ENCODE peak calls at places on chromosomes 5 and 9, in six cellular contexts. One of them, this sample, is unnamed.

GRCh38 chr9:68983008-68983411 is 30.9 kb downstream of the PRKACG start:
- DNase-seq in NCI-H748 treated with DMSO at 0.1 percent for 48 hours: no peak
- DNase-seq in NCI-H2081: no peak
- DNase-seq in activated CD8-positive, alpha-beta memory T cell treated with anti-CD3 and anti-CD28 coated beads for 1 hour: no peak
- DNase-seq in fibroblast of villous mesenchyme: no peak
- DNase-seq in M059J: no peak
- DNase-seq in this sample: no peak

GRCh38 chr9:131420913-131421312 is 27.0 kb downstream of the PRRC2B start:
- DNase-seq in activated CD8-positive, alpha-beta memory T cell treated with anti-CD3 and anti-CD28 coated beads for 1 hour: no peak
- DNase-seq in fibroblast of villous mesenchyme: peak; percentile 79
- DNase-seq in M059J: peak; percentile 58
- DNase-seq in NCI-H748 treated with DMSO at 0.1 percent for 48 hours: no peak
- DNase-seq in NCI-H2081: no peak
- DNase-seq in this sample: peak; percentile 66

GRCh38 chr9:73880101-73880500 is 617.0 kb upstream of the RORB start:
- DNase-seq in M059J: no peak
- DNase-seq in NCI-H748 treated with DMSO at 0.1 percent for 48 hours: no peak
- DNase-seq in fibroblast of villous mesenchyme: no peak
- DNase-seq in activated CD8-positive, alpha-beta memory T cell treated with anti-CD3 and anti-CD28 coated beads for 1 hour: no peak
- DNase-seq in NCI-H2081: no peak
- DNase-seq in this sample: no peak

GRCh38 chr5:95644351-95645042 is 2.1 kb upstream of the RFESD start:
- DNase-seq in activated CD8-positive, alpha-beta memory T cell treated with anti-CD3 and anti-CD28 coated beads for 1 hour: no peak
- DNase-seq in M059J: peak; percentile 72
- DNase-seq in NCI-H748 treated with DMSO at 0.1 percent for 48 hours: peak; percentile 49
- DNase-seq in NCI-H2081: peak; percentile 34
- DNase-seq in fibroblast of villous mesenchyme: peak; percentile 73
- DNase-seq in this sample: peak; percentile 36

GRCh38 chr9:131781069-131781468 is 41.2 kb upstream of the RAPGEF1 start:
- DNase-seq in activated CD8-positive, alpha-beta memory T cell treated with anti-CD3 and anti-CD28 coated beads for 1 hour: no peak
- DNase-seq in M059J: peak; percentile 30
- DNase-seq in NCI-H2081: no peak
- DNase-seq in fibroblast of villous mesenchyme: no peak
- DNase-seq in NCI-H748 treated with DMSO at 0.1 percent for 48 hours: no peak
- DNase-seq in this sample: no peak

GRCh38 chr5:35198096-35198495 is 32.2 kb downstream of the PRLR start:
- DNase-seq in fibroblast of villous mesenchyme: peak; percentile 69
- DNase-seq in M059J: peak; percentile 91
- DNase-seq in activated CD8-positive, alpha-beta memory T cell treated with anti-CD3 and anti-CD28 coated beads for 1 hour: no peak
- DNase-seq in NCI-H748 treated with DMSO at 0.1 percent for 48 hours: peak; percentile 64
- DNase-seq in NCI-H2081: peak; percentile 13
- DNase-seq in this sample: no peak

GRCh38 chr9:129619787-129620668 is 873 bp downstream of the C9orf50 start:
- DNase-seq in fibroblast of villous mesenchyme: no peak
- DNase-seq in NCI-H2081: no peak
- DNase-seq in M059J: peak; percentile 49
- DNase-seq in NCI-H748 treated with DMSO at 0.1 percent for 48 hours: no peak
- DNase-seq in activated CD8-positive, alpha-beta memory T cell treated with anti-CD3 and anti-CD28 coated beads for 1 hour: no peak
- DNase-seq in this sample: no peak

GRCh38 chr5:61631438-61631941 is 299.4 kb downstream of the ZSWIM6 start:
- DNase-seq in activated CD8-positive, alpha-beta memory T cell treated with anti-CD3 and anti-CD28 coated beads for 1 hour: no peak
- DNase-seq in NCI-H2081: no peak
- DNase-seq in NCI-H748 treated with DMSO at 0.1 percent for 48 hours: no peak
- DNase-seq in fibroblast of villous mesenchyme: no peak
- DNase-seq in M059J: no peak
- DNase-seq in this sample: peak; percentile 42

GRCh38 chr5:159581502-159582249 is 251.4 kb upstream of the IL12B start:
- DNase-seq in activated CD8-positive, alpha-beta memory T cell treated with anti-CD3 and anti-CD28 coated beads for 1 hour: no peak
- DNase-seq in NCI-H2081: peak; percentile 21
- DNase-seq in NCI-H748 treated with DMSO at 0.1 percent for 48 hours: no peak
- DNase-seq in M059J: peak; percentile 99
- DNase-seq in fibroblast of villous mesenchyme: peak; percentile 3
- DNase-seq in this sample: no peak

GRCh38 chr5:164048527-164048926 is 543.1 kb downstream of the MAT2B start:
- DNase-seq in fibroblast of villous mesenchyme: no peak
- DNase-seq in NCI-H748 treated with DMSO at 0.1 percent for 48 hours: peak; percentile 13
- DNase-seq in NCI-H2081: no peak
- DNase-seq in activated CD8-positive, alpha-beta memory T cell treated with anti-CD3 and anti-CD28 coated beads for 1 hour: no peak
- DNase-seq in M059J: no peak
- DNase-seq in this sample: no peak

GRCh38 chr5:115432691-115433090 is 111.9 kb downstream of the FEM1C start:
- DNase-seq in M059J: peak; percentile 83
- DNase-seq in activated CD8-positive, alpha-beta memory T cell treated with anti-CD3 and anti-CD28 coated beads for 1 hour: no peak
- DNase-seq in NCI-H2081: no peak
- DNase-seq in fibroblast of villous mesenchyme: peak; percentile 65
- DNase-seq in NCI-H748 treated with DMSO at 0.1 percent for 48 hours: peak; percentile 73
- DNase-seq in this sample: peak; percentile 19

GRCh38 chr5:137609122-137609521 is 110.0 kb upstream of the SPOCK1 start:
- DNase-seq in fibroblast of villous mesenchyme: peak; percentile 19
- DNase-seq in NCI-H2081: no peak
- DNase-seq in activated CD8-positive, alpha-beta memory T cell treated with anti-CD3 and anti-CD28 coated beads for 1 hour: no peak
- DNase-seq in M059J: peak; percentile 69
- DNase-seq in NCI-H748 treated with DMSO at 0.1 percent for 48 hours: no peak
- DNase-seq in this sample: no peak

GRCh38 chr5:4570047-4571015 is 569.8 kb upstream of the ADAMTS16 start:
- DNase-seq in M059J: peak; percentile 80
- DNase-seq in activated CD8-positive, alpha-beta memory T cell treated with anti-CD3 and anti-CD28 coated beads for 1 hour: no peak
- DNase-seq in NCI-H2081: no peak
- DNase-seq in NCI-H748 treated with DMSO at 0.1 percent for 48 hours: no peak
- DNase-seq in fibroblast of villous mesenchyme: no peak
- DNase-seq in this sample: no peak

GRCh38 chr5:42944989-42945388 is 95.1 kb downstream of the ANXA2R start:
- DNase-seq in M059J: peak; percentile 94
- DNase-seq in activated CD8-positive, alpha-beta memory T cell treated with anti-CD3 and anti-CD28 coated beads for 1 hour: no peak
- DNase-seq in NCI-H748 treated with DMSO at 0.1 percent for 48 hours: no peak
- DNase-seq in NCI-H2081: no peak
- DNase-seq in fibroblast of villous mesenchyme: peak; percentile 88
- DNase-seq in this sample: no peak

GRCh38 chr5:33854733-33855151 is 37.0 kb downstream of the ADAMTS12 start:
- DNase-seq in M059J: peak; percentile 96
- DNase-seq in NCI-H2081: no peak
- DNase-seq in activated CD8-positive, alpha-beta memory T cell treated with anti-CD3 and anti-CD28 coated beads for 1 hour: no peak
- DNase-seq in fibroblast of villous mesenchyme: peak; percentile 74
- DNase-seq in NCI-H748 treated with DMSO at 0.1 percent for 48 hours: no peak
- DNase-seq in this sample: no peak

GRCh38 chr5:170302729-170303501 is 5.3 kb upstream of the LCP2 start:
- DNase-seq in activated CD8-positive, alpha-beta memory T cell treated with anti-CD3 and anti-CD28 coated beads for 1 hour: no peak
- DNase-seq in NCI-H748 treated with DMSO at 0.1 percent for 48 hours: no peak
- DNase-seq in NCI-H2081: no peak
- DNase-seq in fibroblast of villous mesenchyme: no peak
- DNase-seq in M059J: no peak
- DNase-seq in this sample: no peak

GRCh38 chr5:90528704-90529233 is 615 bp downstream of the LYSMD3 start:
- DNase-seq in fibroblast of villous mesenchyme: peak; percentile 57
- DNase-seq in NCI-H2081: no peak
- DNase-seq in NCI-H748 treated with DMSO at 0.1 percent for 48 hours: no peak
- DNase-seq in activated CD8-positive, alpha-beta memory T cell treated with anti-CD3 and anti-CD28 coated beads for 1 hour: no peak
- DNase-seq in M059J: peak; percentile 24
- DNase-seq in this sample: no peak

GRCh38 chr5:139747583-139748504 is 47.8 kb upstream of the PSD2 start:
- DNase-seq in activated CD8-positive, alpha-beta memory T cell treated with anti-CD3 and anti-CD28 coated beads for 1 hour: no peak
- DNase-seq in fibroblast of villous mesenchyme: peak; percentile 52
- DNase-seq in NCI-H2081: no peak
- DNase-seq in NCI-H748 treated with DMSO at 0.1 percent for 48 hours: peak; percentile 21
- DNase-seq in M059J: peak; percentile 42
- DNase-seq in this sample: peak; percentile 12

GRCh38 chr9:96877269-96877668 is 23.0 kb upstream of the ZNF782 start:
- DNase-seq in NCI-H748 treated with DMSO at 0.1 percent for 48 hours: no peak
- DNase-seq in activated CD8-positive, alpha-beta memory T cell treated with anti-CD3 and anti-CD28 coated beads for 1 hour: no peak
- DNase-seq in fibroblast of villous mesenchyme: no peak
- DNase-seq in M059J: no peak
- DNase-seq in NCI-H2081: no peak
- DNase-seq in this sample: no peak

GRCh38 chr9:115209601-115210306 is 91.8 kb upstream of the TNC start:
- DNase-seq in NCI-H748 treated with DMSO at 0.1 percent for 48 hours: no peak
- DNase-seq in fibroblast of villous mesenchyme: no peak
- DNase-seq in M059J: peak; percentile 87
- DNase-seq in NCI-H2081: no peak
- DNase-seq in activated CD8-positive, alpha-beta memory T cell treated with anti-CD3 and anti-CD28 coated beads for 1 hour: no peak
- DNase-seq in this sample: no peak

GRCh38 chr9:20321683-20322082 is 300.6 kb downstream of the MLLT3 start:
- DNase-seq in activated CD8-positive, alpha-beta memory T cell treated with anti-CD3 and anti-CD28 coated beads for 1 hour: no peak
- DNase-seq in fibroblast of villous mesenchyme: no peak
- DNase-seq in NCI-H748 treated with DMSO at 0.1 percent for 48 hours: no peak
- DNase-seq in M059J: peak; percentile 18
- DNase-seq in NCI-H2081: peak; percentile 4
- DNase-seq in this sample: peak; percentile 86

GRCh38 chr9:102862478-102862877 is 132.7 kb upstream of the CYLC2 start:
- DNase-seq in NCI-H748 treated with DMSO at 0.1 percent for 48 hours: no peak
- DNase-seq in M059J: no peak
- DNase-seq in activated CD8-positive, alpha-beta memory T cell treated with anti-CD3 and anti-CD28 coated beads for 1 hour: no peak
- DNase-seq in NCI-H2081: no peak
- DNase-seq in fibroblast of villous mesenchyme: no peak
- DNase-seq in this sample: no peak

GRCh38 chr9:137763271-137763955 is 114.2 kb upstream of the CACNA1B start:
- DNase-seq in NCI-H748 treated with DMSO at 0.1 percent for 48 hours: no peak
- DNase-seq in NCI-H2081: no peak
- DNase-seq in fibroblast of villous mesenchyme: no peak
- DNase-seq in M059J: no peak
- DNase-seq in activated CD8-positive, alpha-beta memory T cell treated with anti-CD3 and anti-CD28 coated beads for 1 hour: no peak
- DNase-seq in this sample: no peak

GRCh38 chr9:87346061-87346665 is 151.5 kb upstream of the DAPK1 start:
- DNase-seq in NCI-H748 treated with DMSO at 0.1 percent for 48 hours: no peak
- DNase-seq in M059J: no peak
- DNase-seq in activated CD8-positive, alpha-beta memory T cell treated with anti-CD3 and anti-CD28 coated beads for 1 hour: no peak
- DNase-seq in fibroblast of villous mesenchyme: no peak
- DNase-seq in NCI-H2081: no peak
- DNase-seq in this sample: no peak

GRCh38 chr5:135127604-135128240 is 93.7 kb upstream of the PITX1 start:
- DNase-seq in activated CD8-positive, alpha-beta memory T cell treated with anti-CD3 and anti-CD28 coated beads for 1 hour: no peak
- DNase-seq in M059J: peak; percentile 92
- DNase-seq in NCI-H748 treated with DMSO at 0.1 percent for 48 hours: no peak
- DNase-seq in NCI-H2081: no peak
- DNase-seq in fibroblast of villous mesenchyme: peak; percentile 94
- DNase-seq in this sample: no peak

GRCh38 chr9:120892748-120893584 is 16.0 kb upstream of the PHF19 start:
- DNase-seq in M059J: peak; percentile 96
- DNase-seq in fibroblast of villous mesenchyme: peak; percentile 76
- DNase-seq in activated CD8-positive, alpha-beta memory T cell treated with anti-CD3 and anti-CD28 coated beads for 1 hour: no peak
- DNase-seq in NCI-H748 treated with DMSO at 0.1 percent for 48 hours: no peak
- DNase-seq in NCI-H2081: no peak
- DNase-seq in this sample: no peak

GRCh38 chr9:113632776-113633590 is 169.5 kb downstream of the RGS3 start:
- DNase-seq in M059J: peak; percentile 69
- DNase-seq in NCI-H748 treated with DMSO at 0.1 percent for 48 hours: no peak
- DNase-seq in NCI-H2081: no peak
- DNase-seq in fibroblast of villous mesenchyme: peak; percentile 41
- DNase-seq in activated CD8-positive, alpha-beta memory T cell treated with anti-CD3 and anti-CD28 coated beads for 1 hour: no peak
- DNase-seq in this sample: no peak

GRCh38 chr9:94907246-94907936 is 180.9 kb downstream of the AOPEP start:
- DNase-seq in fibroblast of villous mesenchyme: no peak
- DNase-seq in NCI-H2081: no peak
- DNase-seq in M059J: no peak
- DNase-seq in NCI-H748 treated with DMSO at 0.1 percent for 48 hours: no peak
- DNase-seq in activated CD8-positive, alpha-beta memory T cell treated with anti-CD3 and anti-CD28 coated beads for 1 hour: no peak
- DNase-seq in this sample: no peak

GRCh38 chr9:116647515-116647809 is 39.6 kb upstream of the TRIM32 start:
- DNase-seq in NCI-H2081: no peak
- DNase-seq in NCI-H748 treated with DMSO at 0.1 percent for 48 hours: no peak
- DNase-seq in activated CD8-positive, alpha-beta memory T cell treated with anti-CD3 and anti-CD28 coated beads for 1 hour: no peak
- DNase-seq in fibroblast of villous mesenchyme: no peak
- DNase-seq in M059J: no peak
- DNase-seq in this sample: no peak

GRCh38 chr9:106689089-106689488 is 173.9 kb upstream of the ZNF462 start:
- DNase-seq in activated CD8-positive, alpha-beta memory T cell treated with anti-CD3 and anti-CD28 coated beads for 1 hour: no peak
- DNase-seq in NCI-H748 treated with DMSO at 0.1 percent for 48 hours: no peak
- DNase-seq in fibroblast of villous mesenchyme: peak; percentile 62
- DNase-seq in NCI-H2081: no peak
- DNase-seq in M059J: no peak
- DNase-seq in this sample: no peak

GRCh38 chr5:172501708-172502379 is 47.5 kb upstream of the SH3PXD2B start:
- DNase-seq in M059J: no peak
- DNase-seq in fibroblast of villous mesenchyme: no peak
- DNase-seq in NCI-H2081: no peak
- DNase-seq in NCI-H748 treated with DMSO at 0.1 percent for 48 hours: no peak
- DNase-seq in activated CD8-positive, alpha-beta memory T cell treated with anti-CD3 and anti-CD28 coated beads for 1 hour: no peak
- DNase-seq in this sample: no peak

GRCh38 chr9:70998962-70999361 is 122.5 kb downstream of the TRPM3 start:
- DNase-seq in NCI-H2081: no peak
- DNase-seq in NCI-H748 treated with DMSO at 0.1 percent for 48 hours: no peak
- DNase-seq in activated CD8-positive, alpha-beta memory T cell treated with anti-CD3 and anti-CD28 coated beads for 1 hour: no peak
- DNase-seq in fibroblast of villous mesenchyme: no peak
- DNase-seq in M059J: peak; percentile 19
- DNase-seq in this sample: no peak

GRCh38 chr5:31962928-31963327 is 211.2 kb downstream of the GOLPH3 start:
- DNase-seq in fibroblast of villous mesenchyme: peak; percentile 31
- DNase-seq in activated CD8-positive, alpha-beta memory T cell treated with anti-CD3 and anti-CD28 coated beads for 1 hour: no peak
- DNase-seq in NCI-H2081: no peak
- DNase-seq in M059J: peak; percentile 87
- DNase-seq in NCI-H748 treated with DMSO at 0.1 percent for 48 hours: no peak
- DNase-seq in this sample: no peak

GRCh38 chr9:122125158-122125890 is 32.2 kb upstream of the TTLL11 start:
- DNase-seq in NCI-H2081: peak; percentile 67
- DNase-seq in fibroblast of villous mesenchyme: peak; percentile 71
- DNase-seq in M059J: peak; percentile 75
- DNase-seq in NCI-H748 treated with DMSO at 0.1 percent for 48 hours: peak; percentile 57
- DNase-seq in activated CD8-positive, alpha-beta memory T cell treated with anti-CD3 and anti-CD28 coated beads for 1 hour: peak; percentile 32
- DNase-seq in this sample: peak; percentile 39

GRCh38 chr9:9920425-9920824 is 692.4 kb downstream of the PTPRD start:
- DNase-seq in activated CD8-positive, alpha-beta memory T cell treated with anti-CD3 and anti-CD28 coated beads for 1 hour: no peak
- DNase-seq in NCI-H2081: peak; percentile 14
- DNase-seq in M059J: no peak
- DNase-seq in fibroblast of villous mesenchyme: no peak
- DNase-seq in NCI-H748 treated with DMSO at 0.1 percent for 48 hours: no peak
- DNase-seq in this sample: no peak

GRCh38 chr9:36779582-36779981 is 206.9 kb downstream of the MELK start:
- DNase-seq in activated CD8-positive, alpha-beta memory T cell treated with anti-CD3 and anti-CD28 coated beads for 1 hour: no peak
- DNase-seq in M059J: no peak
- DNase-seq in NCI-H2081: no peak
- DNase-seq in NCI-H748 treated with DMSO at 0.1 percent for 48 hours: no peak
- DNase-seq in fibroblast of villous mesenchyme: no peak
- DNase-seq in this sample: no peak

GRCh38 chr9:5205071-5205470 is 19.6 kb upstream of the INSL6 start:
- DNase-seq in NCI-H748 treated with DMSO at 0.1 percent for 48 hours: no peak
- DNase-seq in activated CD8-positive, alpha-beta memory T cell treated with anti-CD3 and anti-CD28 coated beads for 1 hour: no peak
- DNase-seq in fibroblast of villous mesenchyme: no peak
- DNase-seq in M059J: no peak
- DNase-seq in NCI-H2081: no peak
- DNase-seq in this sample: no peak

GRCh38 chr5:136020001-136020382 is 8.8 kb upstream of the TGFBI start:
- DNase-seq in fibroblast of villous mesenchyme: no peak
- DNase-seq in M059J: no peak
- DNase-seq in NCI-H748 treated with DMSO at 0.1 percent for 48 hours: no peak
- DNase-seq in NCI-H2081: no peak
- DNase-seq in activated CD8-positive, alpha-beta memory T cell treated with anti-CD3 and anti-CD28 coated beads for 1 hour: no peak
- DNase-seq in this sample: no peak

This sample was measured in NCI-H146.